ENCODE peak calls at places on chromosomes 2 and 18, in ten cellular contexts. One of them, this sample, is unnamed.
A peak's percentile ranks its signal among the peaks of the same experiment; 100 is the strongest.

GRCh38 chr2:230408244-230408842 is 7.7 kb upstream of the SP100 start:
- DNase-seq in uterus: no peak
- DNase-seq in RWPE1: peak; percentile 50
- DNase-seq in ascending aorta: no peak
- DNase-seq in neural crest cell: no peak
- DNase-seq in B cell: no peak
- DNase-seq in thoracic aorta: no peak
- DNase-seq in fibroblast of mammary gland: peak; percentile 94
- DNase-seq in transverse colon: no peak
- DNase-seq in vagina: no peak
- DNase-seq in this sample: no peak

GRCh38 chr2:74502720-74503505 is 3.5 kb upstream of the LBX2 start:
- DNase-seq in uterus: peak; percentile 69
- DNase-seq in RWPE1: peak; percentile 75
- DNase-seq in ascending aorta: peak; percentile 57
- DNase-seq in neural crest cell: peak; percentile 37
- DNase-seq in B cell: peak; percentile 66
- DNase-seq in thoracic aorta: no peak
- DNase-seq in fibroblast of mammary gland: peak; percentile 89
- DNase-seq in transverse colon: peak; percentile 89
- DNase-seq in vagina: no peak
- DNase-seq in this sample: peak; percentile 73

GRCh38 chr2:145919507-145919906 is 1399.6 kb upstream of the ZEB2 start:
- DNase-seq in uterus: no peak
- DNase-seq in RWPE1: no peak
- DNase-seq in ascending aorta: no peak
- DNase-seq in neural crest cell: no peak
- DNase-seq in B cell: no peak
- DNase-seq in thoracic aorta: no peak
- DNase-seq in fibroblast of mammary gland: peak; percentile 23
- DNase-seq in transverse colon: no peak
- DNase-seq in vagina: no peak
- DNase-seq in this sample: no peak

GRCh38 chr2:112880081-112880531 is 30.9 kb upstream of the IL37 start:
- DNase-seq in uterus: no peak
- DNase-seq in RWPE1: peak; percentile 62
- DNase-seq in ascending aorta: no peak
- DNase-seq in neural crest cell: no peak
- DNase-seq in B cell: no peak
- DNase-seq in thoracic aorta: no peak
- DNase-seq in fibroblast of mammary gland: peak; percentile 73
- DNase-seq in transverse colon: no peak
- DNase-seq in vagina: no peak
- DNase-seq in this sample: peak; percentile 33

GRCh38 chr2:86323273-86323672 is 14.2 kb downstream of the REEP1 start:
- DNase-seq in uterus: no peak
- DNase-seq in RWPE1: no peak
- DNase-seq in ascending aorta: no peak
- DNase-seq in neural crest cell: no peak
- DNase-seq in B cell: no peak
- DNase-seq in thoracic aorta: no peak
- DNase-seq in fibroblast of mammary gland: no peak
- DNase-seq in transverse colon: no peak
- DNase-seq in vagina: no peak
- DNase-seq in this sample: no peak

GRCh38 chr2:189142893-189143759 is 36.4 kb downstream of the COL5A2 start:
- DNase-seq in uterus: no peak
- DNase-seq in RWPE1: peak; percentile 45
- DNase-seq in ascending aorta: no peak
- DNase-seq in neural crest cell: no peak
- DNase-seq in B cell: peak; percentile 1
- DNase-seq in thoracic aorta: no peak
- DNase-seq in fibroblast of mammary gland: peak; percentile 68
- DNase-seq in transverse colon: peak; percentile 24
- DNase-seq in vagina: no peak
- DNase-seq in this sample: peak; percentile 66

GRCh38 chr2:170324640-170325046 is 146.7 kb downstream of the MYO3B start:
- DNase-seq in uterus: no peak
- DNase-seq in RWPE1: peak; percentile 30
- DNase-seq in ascending aorta: no peak
- DNase-seq in neural crest cell: peak; percentile 22
- DNase-seq in B cell: peak; percentile 19
- DNase-seq in thoracic aorta: no peak
- DNase-seq in fibroblast of mammary gland: peak; percentile 47
- DNase-seq in transverse colon: peak; percentile 12
- DNase-seq in vagina: no peak
- DNase-seq in this sample: peak; percentile 39

GRCh38 chr2:177906041-177906718 is 166.4 kb downstream of the PDE11A start:
- DNase-seq in uterus: peak; percentile 40
- DNase-seq in RWPE1: peak; percentile 30
- DNase-seq in ascending aorta: no peak
- DNase-seq in neural crest cell: peak; percentile 87
- DNase-seq in B cell: peak; percentile 42
- DNase-seq in thoracic aorta: no peak
- DNase-seq in fibroblast of mammary gland: peak; percentile 51
- DNase-seq in transverse colon: peak; percentile 65
- DNase-seq in vagina: no peak
- DNase-seq in this sample: peak; percentile 79

GRCh38 chr2:5697554-5697953 is 5.4 kb downstream of the SOX11 start:
- DNase-seq in uterus: no peak
- DNase-seq in RWPE1: no peak
- DNase-seq in ascending aorta: no peak
- DNase-seq in neural crest cell: no peak
- DNase-seq in B cell: no peak
- DNase-seq in thoracic aorta: no peak
- DNase-seq in fibroblast of mammary gland: no peak
- DNase-seq in transverse colon: no peak
- DNase-seq in vagina: no peak
- DNase-seq in this sample: no peak

GRCh38 chr2:71609029-71609428 is 155.7 kb downstream of the DYSF start:
- DNase-seq in uterus: peak; percentile 2
- DNase-seq in RWPE1: no peak
- DNase-seq in ascending aorta: no peak
- DNase-seq in neural crest cell: no peak
- DNase-seq in B cell: no peak
- DNase-seq in thoracic aorta: no peak
- DNase-seq in fibroblast of mammary gland: no peak
- DNase-seq in transverse colon: no peak
- DNase-seq in vagina: peak; percentile 70
- DNase-seq in this sample: no peak

GRCh38 chr18:57004366-57005121 is 142.3 kb upstream of the BOD1L2 start:
- DNase-seq in uterus: no peak
- DNase-seq in RWPE1: peak; percentile 23
- DNase-seq in ascending aorta: no peak
- DNase-seq in neural crest cell: no peak
- DNase-seq in B cell: no peak
- DNase-seq in thoracic aorta: no peak
- DNase-seq in fibroblast of mammary gland: peak; percentile 56
- DNase-seq in transverse colon: no peak
- DNase-seq in vagina: no peak
- DNase-seq in this sample: no peak

GRCh38 chr2:85600235-85600575 is 2.3 kb downstream of the TMEM150A start:
- DNase-seq in uterus: no peak
- DNase-seq in RWPE1: no peak
- DNase-seq in ascending aorta: no peak
- DNase-seq in neural crest cell: no peak
- DNase-seq in B cell: no peak
- DNase-seq in thoracic aorta: no peak
- DNase-seq in fibroblast of mammary gland: no peak
- DNase-seq in transverse colon: no peak
- DNase-seq in vagina: no peak
- DNase-seq in this sample: no peak

GRCh38 chr2:186342029-186342428 is 144.0 kb upstream of the ZC3H15 start:
- DNase-seq in uterus: no peak
- DNase-seq in RWPE1: no peak
- DNase-seq in ascending aorta: no peak
- DNase-seq in neural crest cell: no peak
- DNase-seq in B cell: no peak
- DNase-seq in thoracic aorta: no peak
- DNase-seq in fibroblast of mammary gland: no peak
- DNase-seq in transverse colon: no peak
- DNase-seq in vagina: no peak
- DNase-seq in this sample: no peak

GRCh38 chr18:72762505-72763122 is 105.2 kb downstream of the NETO1 start:
- DNase-seq in uterus: no peak
- DNase-seq in RWPE1: peak; percentile 51
- DNase-seq in ascending aorta: no peak
- DNase-seq in neural crest cell: peak; percentile 4
- DNase-seq in B cell: peak; percentile 71
- DNase-seq in thoracic aorta: no peak
- DNase-seq in fibroblast of mammary gland: peak; percentile 74
- DNase-seq in transverse colon: no peak
- DNase-seq in vagina: no peak
- DNase-seq in this sample: no peak

GRCh38 chr2:197952540-197953202 is 148.3 kb downstream of the PLCL1 start:
- DNase-seq in uterus: no peak
- DNase-seq in RWPE1: no peak
- DNase-seq in ascending aorta: no peak
- DNase-seq in neural crest cell: no peak
- DNase-seq in B cell: no peak
- DNase-seq in thoracic aorta: no peak
- DNase-seq in fibroblast of mammary gland: peak; percentile 33
- DNase-seq in transverse colon: no peak
- DNase-seq in vagina: no peak
- DNase-seq in this sample: peak; percentile 31

GRCh38 chr2:102235491-102235890 is 48.7 kb downstream of the IL1RL2 start:
- DNase-seq in uterus: no peak
- DNase-seq in RWPE1: no peak
- DNase-seq in ascending aorta: no peak
- DNase-seq in neural crest cell: no peak
- DNase-seq in B cell: no peak
- DNase-seq in thoracic aorta: no peak
- DNase-seq in fibroblast of mammary gland: peak; percentile 40
- DNase-seq in transverse colon: no peak
- DNase-seq in vagina: peak; percentile 79
- DNase-seq in this sample: peak; percentile 46

GRCh38 chr2:174342600-174343342 is 8.0 kb downstream of the SP9 start:
- DNase-seq in uterus: no peak
- DNase-seq in RWPE1: no peak
- DNase-seq in ascending aorta: no peak
- DNase-seq in neural crest cell: no peak
- DNase-seq in B cell: peak; percentile 50
- DNase-seq in thoracic aorta: no peak
- DNase-seq in fibroblast of mammary gland: no peak
- DNase-seq in transverse colon: no peak
- DNase-seq in vagina: no peak
- DNase-seq in this sample: peak; percentile 54

GRCh38 chr18:23137788-23138216 is 2.5 kb downstream of the CABLES1 start:
- DNase-seq in uterus: no peak
- DNase-seq in RWPE1: no peak
- DNase-seq in ascending aorta: no peak
- DNase-seq in neural crest cell: no peak
- DNase-seq in B cell: no peak
- DNase-seq in thoracic aorta: no peak
- DNase-seq in fibroblast of mammary gland: no peak
- DNase-seq in transverse colon: no peak
- DNase-seq in vagina: no peak
- DNase-seq in this sample: no peak

GRCh38 chr2:237097911-237098702 is 12.4 kb downstream of the COPS8 start:
- DNase-seq in uterus: no peak
- DNase-seq in RWPE1: peak; percentile 94
- DNase-seq in ascending aorta: no peak
- DNase-seq in neural crest cell: no peak
- DNase-seq in B cell: no peak
- DNase-seq in thoracic aorta: no peak
- DNase-seq in fibroblast of mammary gland: peak; percentile 99
- DNase-seq in transverse colon: no peak
- DNase-seq in vagina: no peak
- DNase-seq in this sample: no peak

GRCh38 chr2:80592106-80592505 is 287.6 kb upstream of the LRRTM1 start:
- DNase-seq in uterus: no peak
- DNase-seq in RWPE1: no peak
- DNase-seq in ascending aorta: no peak
- DNase-seq in neural crest cell: no peak
- DNase-seq in B cell: no peak
- DNase-seq in thoracic aorta: no peak
- DNase-seq in fibroblast of mammary gland: no peak
- DNase-seq in transverse colon: no peak
- DNase-seq in vagina: no peak
- DNase-seq in this sample: no peak

GRCh38 chr2:152330235-152330866 is 4.6 kb upstream of the FMNL2 start:
- DNase-seq in uterus: no peak
- DNase-seq in RWPE1: no peak
- DNase-seq in ascending aorta: no peak
- DNase-seq in neural crest cell: no peak
- DNase-seq in B cell: no peak
- DNase-seq in thoracic aorta: no peak
- DNase-seq in fibroblast of mammary gland: no peak
- DNase-seq in transverse colon: no peak
- DNase-seq in vagina: no peak
- DNase-seq in this sample: no peak

GRCh38 chr2:235936493-235936892 is 231.7 kb downstream of the GBX2 start:
- DNase-seq in uterus: no peak
- DNase-seq in RWPE1: no peak
- DNase-seq in ascending aorta: no peak
- DNase-seq in neural crest cell: no peak
- DNase-seq in B cell: no peak
- DNase-seq in thoracic aorta: no peak
- DNase-seq in fibroblast of mammary gland: peak; percentile 18
- DNase-seq in transverse colon: no peak
- DNase-seq in vagina: no peak
- DNase-seq in this sample: peak; percentile 12
- TF ChIP-seq CTCF in uterus: no peak
- TF ChIP-seq CTCF in RWPE1: no peak
- TF ChIP-seq CTCF in ascending aorta: no peak
- TF ChIP-seq CTCF in neural crest cell: peak; percentile 60
- TF ChIP-seq CTCF in B cell: no peak
- TF ChIP-seq CTCF in thoracic aorta: no peak
- TF ChIP-seq CTCF in fibroblast of mammary gland: peak; percentile 39
- TF ChIP-seq CTCF in transverse colon: peak; percentile 17
- TF ChIP-seq CTCF in vagina: no peak
- TF ChIP-seq CTCF in this sample: peak; percentile 57

GRCh38 chr2:49770919-49771318 is 616.6 kb upstream of the FSHR start:
- DNase-seq in uterus: no peak
- DNase-seq in RWPE1: no peak
- DNase-seq in ascending aorta: no peak
- DNase-seq in neural crest cell: peak; percentile 53
- DNase-seq in B cell: no peak
- DNase-seq in thoracic aorta: no peak
- DNase-seq in fibroblast of mammary gland: peak; percentile 9
- DNase-seq in transverse colon: peak; percentile 8
- DNase-seq in vagina: no peak
- DNase-seq in this sample: peak; percentile 2
- TF ChIP-seq CTCF in uterus: no peak
- TF ChIP-seq CTCF in RWPE1: no peak
- TF ChIP-seq CTCF in ascending aorta: peak; percentile 48
- TF ChIP-seq CTCF in neural crest cell: peak; percentile 71
- TF ChIP-seq CTCF in B cell: no peak
- TF ChIP-seq CTCF in thoracic aorta: peak; percentile 38
- TF ChIP-seq CTCF in fibroblast of mammary gland: peak; percentile 20
- TF ChIP-seq CTCF in transverse colon: no peak
- TF ChIP-seq CTCF in vagina: no peak
- TF ChIP-seq CTCF in this sample: no peak

GRCh38 chr2:65071499-65072180 is 15.4 kb downstream of the CEP68 start:
- DNase-seq in uterus: no peak
- DNase-seq in RWPE1: no peak
- DNase-seq in ascending aorta: no peak
- DNase-seq in neural crest cell: no peak
- DNase-seq in B cell: no peak
- DNase-seq in thoracic aorta: no peak
- DNase-seq in fibroblast of mammary gland: no peak
- DNase-seq in transverse colon: no peak
- DNase-seq in vagina: no peak
- DNase-seq in this sample: no peak
- TF ChIP-seq CTCF in uterus: no peak
- TF ChIP-seq CTCF in RWPE1: no peak
- TF ChIP-seq CTCF in ascending aorta: no peak
- TF ChIP-seq CTCF in neural crest cell: peak; percentile 33
- TF ChIP-seq CTCF in B cell: no peak
- TF ChIP-seq CTCF in thoracic aorta: no peak
- TF ChIP-seq CTCF in fibroblast of mammary gland: peak; percentile 39
- TF ChIP-seq CTCF in transverse colon: peak; percentile 11
- TF ChIP-seq CTCF in vagina: no peak
- TF ChIP-seq CTCF in this sample: no peak

GRCh38 chr18:10032331-10032979 is 118.6 kb downstream of the VAPA start:
- DNase-seq in uterus: peak; percentile 23
- DNase-seq in RWPE1: no peak
- DNase-seq in ascending aorta: no peak
- DNase-seq in neural crest cell: no peak
- DNase-seq in B cell: peak; percentile 71
- DNase-seq in thoracic aorta: no peak
- DNase-seq in fibroblast of mammary gland: no peak
- DNase-seq in transverse colon: no peak
- DNase-seq in vagina: no peak
- DNase-seq in this sample: peak; percentile 70
- TF ChIP-seq CTCF in uterus: peak; percentile 19
- TF ChIP-seq CTCF in RWPE1: no peak
- TF ChIP-seq CTCF in ascending aorta: no peak
- TF ChIP-seq CTCF in neural crest cell: no peak
- TF ChIP-seq CTCF in B cell: peak; percentile 28
- TF ChIP-seq CTCF in thoracic aorta: no peak
- TF ChIP-seq CTCF in fibroblast of mammary gland: no peak
- TF ChIP-seq CTCF in transverse colon: no peak
- TF ChIP-seq CTCF in vagina: no peak
- TF ChIP-seq CTCF in this sample: peak; percentile 48

This sample was measured in activated CD8-positive, alpha-beta T cell treated with anti-CD3 and anti-CD28 coated beads for 36 hours.